ENCODE peak calls at places on chromosomes 11 and 22, in ten cellular contexts. A is fibroblast of lung, X is ovary, O is OCI-LY7, K is transverse colon, L is AG04450, P is esophagus squamous epithelium, D is SK-N-SH, M is left ventricle myocardium inferior, Y is BE2C. Q is an unnamed sample.

GRCh38 chr11:23556163-23556750 is 696.0 kb upstream of the CCDC179 start:
- DNase-seq in M (no peak), X (no peak), Y (no peak), O (no peak), P (no peak), D (no peak), K (no peak), L (no peak), A (no peak), Q (no peak)

GRCh38 chr22:37619991-37620390 is 11.4 kb downstream of the GGA1 start:
- DNase-seq in K (no peak), D (no peak), X (peak; percentile 17), O (no peak), A (no peak), P (no peak), L (no peak), Y (no peak), M (no peak), Q (no peak)

GRCh38 chr11:19433367-19433766 is 192.6 kb upstream of the E2F8 start:
- DNase-seq in D (no peak), A (no peak), M (no peak), K (no peak), Y (no peak), X (no peak), L (no peak), P (no peak), O (peak; percentile 85), Q (no peak)

GRCh38 chr11:30508594-30508993 is 77.6 kb downstream of the MPPED2 start:
- DNase-seq in K (no peak), O (no peak), M (peak; percentile 15), P (no peak), X (no peak), D (no peak), Y (no peak), A (no peak), L (no peak), Q (no peak)

GRCh38 chr22:37818397-37819099 is 4.6 kb upstream of the GALR3 start:
- DNase-seq in L (no peak), P (no peak), X (peak; percentile 62), K (peak; percentile 77), M (peak; percentile 60), A (peak; percentile 51), Y (peak; percentile 65), O (peak; percentile 25), D (no peak), Q (peak; percentile 84)

GRCh38 chr11:416757-417621 is 2.2 kb upstream of the SIGIRR start:
- DNase-seq in D (no peak), Y (no peak), L (no peak), X (no peak), M (peak; percentile 66), P (no peak), K (peak; percentile 80), O (no peak), A (no peak), Q (peak; percentile 42)

GRCh38 chr11:119739975-119740374 is 11.0 kb upstream of the NECTIN1 start:
- DNase-seq in Y (no peak), X (no peak), K (peak; percentile 85), L (no peak), P (no peak), A (no peak), M (no peak), O (no peak), D (peak; percentile 66), Q (peak; percentile 73)

GRCh38 chr22:35134637-35135036 is 68.7 kb downstream of the ISX start:
- DNase-seq in K (peak; percentile 87), P (no peak), A (no peak), M (no peak), L (no peak), O (no peak), X (no peak), Y (no peak), D (no peak), Q (no peak)

GRCh38 chr11:133916790-133917440 is 39.9 kb downstream of the IGSF9B start:
- DNase-seq in L (no peak), P (no peak), Y (no peak), D (no peak), M (no peak), A (no peak), K (no peak), X (no peak), O (no peak), Q (no peak)

GRCh38 chr11:129312741-129313587 is 62.7 kb upstream of the BARX2 start:
- DNase-seq in A (peak; percentile 45), D (no peak), Y (no peak), K (no peak), X (no peak), P (no peak), M (no peak), L (no peak), O (no peak), Q (no peak)

GRCh38 chr11:128688031-128688713 is 5.7 kb upstream of the FLI1 start:
- DNase-seq in X (no peak), P (no peak), Y (no peak), L (no peak), M (no peak), O (no peak), K (no peak), A (no peak), D (no peak), Q (no peak)

DNA sequence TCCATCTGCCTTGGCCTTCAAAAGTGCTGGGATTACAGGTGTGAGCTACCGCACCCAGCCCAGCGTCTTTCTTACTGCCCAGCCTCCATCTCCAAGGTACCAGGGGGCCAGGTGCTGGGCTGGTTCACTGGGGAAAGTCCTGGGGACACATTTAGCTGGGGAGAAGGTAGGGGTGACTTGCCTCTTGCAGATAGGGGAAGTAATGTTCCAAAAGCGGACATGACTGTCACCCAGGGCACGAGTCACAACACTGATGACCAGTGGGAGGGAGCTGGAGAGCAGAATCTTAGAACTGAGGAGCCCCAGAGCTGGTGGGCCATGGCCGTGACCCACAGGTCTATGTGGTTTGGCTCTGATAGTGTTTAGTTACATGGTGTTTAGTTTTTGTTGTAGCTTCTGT is 2.4 kb upstream of the SLC15A3 start:
- DNase-seq in D (no peak), P (no peak), L (no peak), A (no peak), K (no peak), M (no peak), O (no peak), Y (no peak), X (no peak), Q (no peak)
- TF ChIP-seq CTCF in D (no peak), P (no peak), L (no peak), A (no peak), K (no peak), M (no peak), O (no peak), Y (no peak), X (no peak), Q (no peak)

DNA sequence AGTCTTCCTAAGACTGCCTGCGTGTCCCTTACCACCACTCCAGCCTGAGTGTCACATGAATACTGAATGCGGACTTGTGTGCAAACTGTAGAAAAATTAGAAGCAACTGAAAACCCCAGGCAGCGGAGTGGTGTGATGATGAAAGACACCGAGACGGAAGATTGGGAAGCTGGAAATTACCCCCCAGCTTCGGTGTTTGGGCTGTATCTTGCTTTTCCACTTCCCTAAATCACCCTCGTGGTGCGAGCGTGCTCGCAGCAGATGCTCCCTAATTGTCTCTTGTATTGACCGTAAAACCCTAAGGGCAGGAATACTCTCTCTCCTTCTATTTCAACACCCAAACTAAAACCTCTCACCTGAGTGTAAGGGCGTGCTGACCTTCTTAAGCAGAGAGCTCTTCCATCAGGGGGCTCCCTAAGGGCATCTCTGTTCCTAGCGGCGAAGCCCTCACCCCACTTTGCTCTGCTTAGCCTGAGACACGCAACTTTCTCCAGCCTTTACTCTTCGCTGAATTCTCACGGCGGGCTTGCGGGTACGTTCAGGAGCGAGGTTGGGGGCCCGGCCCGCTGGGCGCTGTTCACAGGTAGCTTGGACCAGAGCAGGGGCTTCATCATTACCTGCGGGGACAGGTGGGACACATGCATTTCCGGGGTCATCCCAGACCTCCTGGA is 62.4 kb downstream of the CRYBB2 start:
- DNase-seq in M (no peak), A (no peak), L (no peak), Y (no peak), X (no peak), D (no peak), O (no peak), K (no peak), P (no peak), Q (no peak)
- H3K4me3 ChIP-seq in M (no peak overlapping the region), A (no peak overlapping the region), L (no peak overlapping the region), Y (no peak overlapping the region), X (no peak overlapping the region), D (no peak overlapping the region), O (no peak overlapping the region), K (no peak overlapping the region), P (no peak overlapping the region), Q (no peak overlapping the region)

DNA sequence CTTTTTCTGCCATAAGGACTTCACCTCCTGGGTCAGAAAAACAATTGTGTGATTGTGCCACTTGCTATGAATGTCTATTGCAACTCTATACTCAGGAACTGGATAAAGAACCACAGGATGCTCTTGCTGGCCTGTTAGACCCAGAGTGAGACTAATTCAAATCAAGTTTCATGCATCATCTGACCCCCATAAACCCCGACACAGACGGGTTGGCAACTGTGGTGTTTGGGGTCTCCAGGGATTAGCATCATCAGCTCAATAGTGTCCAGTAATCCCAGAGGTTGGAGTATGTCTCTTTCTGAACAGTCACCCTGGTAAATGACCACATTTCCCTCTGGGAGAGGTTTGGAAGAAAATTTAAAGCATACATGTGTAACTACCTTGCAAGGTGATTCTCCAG is 1097.4 kb downstream of the TBC1D22A start:
- DNase-seq in D (no peak), A (no peak), K (no peak), O (no peak), M (no peak), Y (no peak), P (no peak), X (no peak), L (no peak), Q (no peak)
- H3K9me3 ChIP-seq in D (no peaks in the 10 kb centered on the region), A (no peaks in the 10 kb centered on the region), K (no peaks in the 10 kb centered on the region), O (peaks cover 9% of the 10 kb centered on the region), M (peaks cover 9% of the 10 kb centered on the region), Y (no peaks in the 10 kb centered on the region), P (no peaks in the 10 kb centered on the region), X (no peaks in the 10 kb centered on the region), L (peaks cover 37% of the 10 kb centered on the region), Q (no peaks in the 10 kb centered on the region)

GRCh38 chr11:17556999-17557398 is 9.9 kb downstream of the OTOG start:
- DNase-seq in K (no peak), X (no peak), D (no peak), O (no peak), L (no peak), Y (no peak), M (no peak), P (no peak), A (no peak), Q (peak; percentile 40)

GRCh38 chr11:17552041-17552355 is 4.9 kb downstream of the OTOG start:
- DNase-seq in O (no peak), K (no peak), M (no peak), L (no peak), Y (no peak), D (no peak), P (no peak), X (no peak), A (no peak), Q (peak; percentile 6)

GRCh38 chr11:17553249-17553546 is 6.1 kb downstream of the OTOG start:
- DNase-seq in D (no peak), K (no peak), P (no peak), O (no peak), L (no peak), Y (no peak), X (no peak), A (no peak), M (no peak), Q (no peak)

GRCh38 chr11:17552392-17553248 is 5.6 kb downstream of the OTOG start:
- DNase-seq in O (no peak), M (no peak), A (no peak), X (no peak), K (no peak), L (no peak), Y (no peak), P (no peak), D (no peak), Q (peak; percentile 29)

GRCh38 chr11:17554487-17554886 is 7.4 kb downstream of the OTOG start:
- DNase-seq in M (no peak), O (no peak), L (no peak), D (peak; percentile 43), P (no peak), Y (no peak), K (no peak), X (no peak), A (no peak), Q (peak; percentile 26)
- TF ChIP-seq CTCF in M (no peak), O (no peak), L (no peak), D (no peak), P (no peak), Y (peak; percentile 7), K (no peak), X (no peak), A (no peak), Q (no peak)

Q was measured in Peyer's patch.